ENCODE peak calls at places on chromosomes 12 and 14, in six cellular contexts. One of them, this sample, is unnamed. For H3K4me1, the result is how much of the 10 kb centered on the place peaks cover.

GRCh38 chr12:55720071-55720564 is at the start of gene RDH5:
- DNase-seq in GM12878: no peak
- DNase-seq in HCT116: no peak
- DNase-seq in K562: no peak
- DNase-seq in HepG2: peak
- DNase-seq in H1: no peak
- DNase-seq in this sample: no peak

GRCh38 chr12:32089156-32089950 is 17.3 kb upstream of the BICD1 start:
- DNase-seq in GM12878: no peak
- DNase-seq in HCT116: no peak
- DNase-seq in K562: no peak
- DNase-seq in HepG2: no peak
- DNase-seq in H1: no peak
- DNase-seq in this sample: peak

GRCh38 chr12:96445743-96446655 is 43.4 kb upstream of the CFAP54 start:
- DNase-seq in GM12878: peak
- DNase-seq in HCT116: no peak
- DNase-seq in K562: peak
- DNase-seq in HepG2: no peak
- DNase-seq in H1: no peak
- DNase-seq in this sample: no peak

GRCh38 chr12:15648564-15648963 is 140.6 kb downstream of the EPS8 start:
- DNase-seq in GM12878: no peak
- DNase-seq in HCT116: no peak
- DNase-seq in K562: no peak
- DNase-seq in HepG2: no peak
- DNase-seq in H1: no peak
- DNase-seq in this sample: no peak

GRCh38 chr12:127381043-127381668 is 885.8 kb upstream of the TMEM132C start:
- DNase-seq in GM12878: no peak
- DNase-seq in HCT116: peak
- DNase-seq in K562: peak
- DNase-seq in HepG2: peak
- DNase-seq in H1: peak
- DNase-seq in this sample: peak

GRCh38 chr12:69497308-69498026 is 27.3 kb downstream of the FRS2 start:
- DNase-seq in GM12878: peak
- DNase-seq in HCT116: no peak
- DNase-seq in K562: no peak
- DNase-seq in HepG2: no peak
- DNase-seq in H1: no peak
- DNase-seq in this sample: no peak

GRCh38 chr12:111192657-111193056 is 176.2 kb downstream of the PHETA1 start:
- DNase-seq in GM12878: no peak
- DNase-seq in HCT116: no peak
- DNase-seq in K562: no peak
- DNase-seq in HepG2: no peak
- DNase-seq in H1: no peak
- DNase-seq in this sample: no peak

GRCh38 chr14:37559386-37559785 is 35.7 kb downstream of the FOXA1 start:
- DNase-seq in GM12878: no peak
- DNase-seq in HCT116: no peak
- DNase-seq in K562: no peak
- DNase-seq in HepG2: no peak
- DNase-seq in H1: no peak
- DNase-seq in this sample: no peak

GRCh38 chr12:95884998-95885397 is 26.2 kb downstream of the SNRPF start:
- DNase-seq in GM12878: no peak
- DNase-seq in HCT116: no peak
- DNase-seq in K562: no peak
- DNase-seq in HepG2: peak
- DNase-seq in H1: no peak
- DNase-seq in this sample: no peak

GRCh38 chr12:107551434-107551833 is 134.2 kb upstream of the PWP1 start:
- DNase-seq in GM12878: no peak
- DNase-seq in HCT116: no peak
- DNase-seq in K562: no peak
- DNase-seq in HepG2: no peak
- DNase-seq in H1: no peak
- DNase-seq in this sample: no peak

GRCh38 chr12:71799105-71799504 is 40.5 kb upstream of the TBC1D15 start:
- DNase-seq in GM12878: no peak
- DNase-seq in HCT116: no peak
- DNase-seq in K562: no peak
- DNase-seq in HepG2: no peak
- DNase-seq in H1: no peak
- DNase-seq in this sample: peak

GRCh38 chr12:52692253-52692652 is 11.1 kb downstream of the KRT77 start:
- DNase-seq in GM12878: no peak
- DNase-seq in HCT116: no peak
- DNase-seq in K562: peak
- DNase-seq in HepG2: peak
- DNase-seq in H1: peak
- DNase-seq in this sample: no peak

GRCh38 chr12:131950182-131950913 is 606 bp downstream of the EP400 start:
- DNase-seq in GM12878: no peak
- DNase-seq in HCT116: no peak
- DNase-seq in K562: peak
- DNase-seq in HepG2: no peak
- DNase-seq in H1: no peak
- DNase-seq in this sample: no peak

GRCh38 chr12:105331805-105332251 is 1.3 kb downstream of the C12orf75 start:
- DNase-seq in GM12878: no peak
- DNase-seq in HCT116: no peak
- DNase-seq in K562: no peak
- DNase-seq in HepG2: peak
- DNase-seq in H1: no peak
- DNase-seq in this sample: peak

GRCh38 chr12:123131879-123132402 is 18.9 kb downstream of the PITPNM2 start:
- DNase-seq in GM12878: no peak
- DNase-seq in HCT116: no peak
- DNase-seq in K562: no peak
- DNase-seq in HepG2: no peak
- DNase-seq in H1: no peak
- DNase-seq in this sample: no peak

GRCh38 chr12:26691234-26691970 is 141.6 kb downstream of the ITPR2 start:
- DNase-seq in GM12878: no peak
- DNase-seq in HCT116: peak
- DNase-seq in K562: peak
- DNase-seq in HepG2: peak
- DNase-seq in H1: no peak
- DNase-seq in this sample: peak

GRCh38 chr12:89280833-89281533 is 71.3 kb downstream of the DUSP6 start:
- DNase-seq in GM12878: no peak
- DNase-seq in HCT116: no peak
- DNase-seq in K562: no peak
- DNase-seq in HepG2: no peak
- DNase-seq in H1: no peak
- DNase-seq in this sample: no peak

GRCh38 chr14:65840786-65841185 is 428.3 kb downstream of the FUT8 start:
- DNase-seq in GM12878: no peak
- DNase-seq in HCT116: no peak
- DNase-seq in K562: no peak
- DNase-seq in HepG2: no peak
- DNase-seq in H1: no peak
- DNase-seq in this sample: no peak

GRCh38 chr14:32342854-32343200 is 13.7 kb downstream of the AKAP6 start:
- DNase-seq in GM12878: no peak
- DNase-seq in HCT116: no peak
- DNase-seq in K562: no peak
- DNase-seq in HepG2: no peak
- DNase-seq in H1: no peak
- DNase-seq in this sample: no peak

GRCh38 chr12:96402061-96402460 is 1.8 kb upstream of the CDK17 start:
- DNase-seq in GM12878: no peak
- DNase-seq in HCT116: no peak
- DNase-seq in K562: no peak
- DNase-seq in HepG2: no peak
- DNase-seq in H1: no peak
- DNase-seq in this sample: no peak

GRCh38 chr12:48012070-48012469 is 7.8 kb upstream of the COL2A1 start:
- DNase-seq in GM12878: no peak
- DNase-seq in HCT116: no peak
- DNase-seq in K562: no peak
- DNase-seq in HepG2: no peak
- DNase-seq in H1: no peak
- DNase-seq in this sample: no peak

GRCh38 chr14:98808494-98809407 is 463.2 kb downstream of the BCL11B start:
- DNase-seq in GM12878: no peak
- DNase-seq in HCT116: no peak
- DNase-seq in K562: no peak
- DNase-seq in HepG2: no peak
- DNase-seq in H1: no peak
- DNase-seq in this sample: no peak

GRCh38 chr12:113152835-113153814 is 3.6 kb downstream of the CFAP73 start:
- DNase-seq in GM12878: no peak
- DNase-seq in HCT116: peak
- DNase-seq in K562: peak
- DNase-seq in HepG2: peak
- DNase-seq in H1: peak
- DNase-seq in this sample: peak

GRCh38 chr14:99724939-99725773 is 41.1 kb downstream of the CYP46A1 start:
- DNase-seq in GM12878: no peak
- DNase-seq in HCT116: no peak
- DNase-seq in K562: no peak
- DNase-seq in HepG2: no peak
- DNase-seq in H1: peak
- DNase-seq in this sample: no peak

GRCh38 chr12:2891240-2892053 is 756 bp downstream of the TULP3 start:
- DNase-seq in GM12878: no peak
- DNase-seq in HCT116: no peak
- DNase-seq in K562: peak
- DNase-seq in HepG2: peak
- DNase-seq in H1: no peak
- DNase-seq in this sample: peak

GRCh38 chr14:38837333-38838048 is 265.5 kb downstream of the SEC23A start:
- DNase-seq in GM12878: no peak
- DNase-seq in HCT116: no peak
- DNase-seq in K562: no peak
- DNase-seq in HepG2: no peak
- DNase-seq in H1: no peak
- DNase-seq in this sample: no peak

GRCh38 chr14:99073401-99073800 is 198.6 kb downstream of the BCL11B start:
- DNase-seq in GM12878: no peak
- DNase-seq in HCT116: no peak
- DNase-seq in K562: no peak
- DNase-seq in HepG2: no peak
- DNase-seq in H1: peak
- DNase-seq in this sample: no peak

GRCh38 chr12:64826234-64826633 is 1.8 kb downstream of the TBC1D30 start:
- DNase-seq in GM12878: peak
- DNase-seq in HCT116: no peak
- DNase-seq in K562: peak
- DNase-seq in HepG2: no peak
- DNase-seq in H1: peak
- DNase-seq in this sample: peak

GRCh38 chr12:54983536-54984102 is 943 bp downstream of the TESPA1 start:
- DNase-seq in GM12878: no peak
- DNase-seq in HCT116: no peak
- DNase-seq in K562: no peak
- DNase-seq in HepG2: no peak
- DNase-seq in H1: no peak
- DNase-seq in this sample: no peak

GRCh38 chr12:58814036-58814435 is 106.3 kb downstream of the LRIG3 start:
- DNase-seq in GM12878: no peak
- DNase-seq in HCT116: no peak
- DNase-seq in K562: no peak
- DNase-seq in HepG2: no peak
- DNase-seq in H1: no peak
- DNase-seq in this sample: peak

GRCh38 chr14:81432171-81432570 is 32.0 kb upstream of the STON2 start:
- DNase-seq in GM12878: no peak
- DNase-seq in HCT116: no peak
- DNase-seq in K562: peak
- DNase-seq in HepG2: no peak
- DNase-seq in H1: no peak
- DNase-seq in this sample: no peak

GRCh38 chr12:13964666-13965065 is 16.7 kb downstream of the GRIN2B start:
- DNase-seq in GM12878: no peak
- DNase-seq in HCT116: no peak
- DNase-seq in K562: no peak
- DNase-seq in HepG2: no peak
- DNase-seq in H1: no peak
- DNase-seq in this sample: no peak
- TF ChIP-seq ZNF274 in GM12878: no peak
- TF ChIP-seq ZNF274 in HCT116: no peak
- TF ChIP-seq ZNF274 in K562: no peak
- TF ChIP-seq ZNF274 in HepG2: no peak
- TF ChIP-seq ZNF274 in H1: no peak
- TF ChIP-seq ZNF274 in this sample: no peak

GRCh38 chr12:12533238-12533829 is 29.3 kb downstream of the DUSP16 start:
- DNase-seq in GM12878: no peak
- DNase-seq in HCT116: no peak
- DNase-seq in K562: peak
- DNase-seq in HepG2: peak
- DNase-seq in H1: no peak
- DNase-seq in this sample: no peak
- TF ChIP-seq YY1 in GM12878: no peak
- TF ChIP-seq YY1 in HCT116: no peak
- TF ChIP-seq YY1 in K562: no peak
- TF ChIP-seq YY1 in HepG2: no peak
- TF ChIP-seq YY1 in H1: no peak
- TF ChIP-seq YY1 in this sample: no peak

GRCh38 chr14:64719601-64720000 is 15.4 kb downstream of the PLEKHG3 start:
- DNase-seq in GM12878: no peak
- DNase-seq in HCT116: no peak
- DNase-seq in K562: no peak
- DNase-seq in HepG2: no peak
- DNase-seq in H1: no peak
- DNase-seq in this sample: no peak
- H3K4me1 ChIP-seq in GM12878: under half
- H3K4me1 ChIP-seq in HCT116: half or more
- H3K4me1 ChIP-seq in K562: under half
- H3K4me1 ChIP-seq in HepG2: half or more
- H3K4me1 ChIP-seq in H1: half or more
- H3K4me1 ChIP-seq in this sample: under half

GRCh38 chr12:92065664-92066063 is 80.0 kb downstream of the BTG1 start:
- DNase-seq in GM12878: no peak
- DNase-seq in HCT116: no peak
- DNase-seq in K562: no peak
- DNase-seq in HepG2: no peak
- DNase-seq in H1: no peak
- DNase-seq in this sample: no peak

GRCh38 chr12:92073123-92073522 is 72.5 kb downstream of the BTG1 start:
- DNase-seq in GM12878: no peak
- DNase-seq in HCT116: no peak
- DNase-seq in K562: no peak
- DNase-seq in HepG2: no peak
- DNase-seq in H1: no peak
- DNase-seq in this sample: no peak

GRCh38 chr12:92068441-92068840 is 77.2 kb downstream of the BTG1 start:
- DNase-seq in GM12878: no peak
- DNase-seq in HCT116: no peak
- DNase-seq in K562: no peak
- DNase-seq in HepG2: peak
- DNase-seq in H1: no peak
- DNase-seq in this sample: no peak

GRCh38 chr12:92070864-92071445 is 74.7 kb downstream of the BTG1 start:
- DNase-seq in GM12878: no peak
- DNase-seq in HCT116: no peak
- DNase-seq in K562: no peak
- DNase-seq in HepG2: peak
- DNase-seq in H1: no peak
- DNase-seq in this sample: no peak

GRCh38 chr12:92070054-92070863 is 75.4 kb downstream of the BTG1 start:
- DNase-seq in GM12878: no peak
- DNase-seq in HCT116: no peak
- DNase-seq in K562: no peak
- DNase-seq in HepG2: peak
- DNase-seq in H1: no peak
- DNase-seq in this sample: no peak
- TF ChIP-seq ZNF274 in GM12878: no peak
- TF ChIP-seq ZNF274 in HCT116: no peak
- TF ChIP-seq ZNF274 in K562: no peak
- TF ChIP-seq ZNF274 in HepG2: no peak
- TF ChIP-seq ZNF274 in H1: no peak
- TF ChIP-seq ZNF274 in this sample: no peak

This sample was measured in NT2/D1.